ENCODE peak calls at places on chromosomes 16 and 17, in eight cellular contexts. O is HL-60, P is HFF-Myc, S is left lung, L is astrocyte, B is mesothelial cell of epicardium, D is activated B cell treated with CpG ODN at 0.5 μM for 24 hours, C is epithelial cell of esophagus. T is an unnamed sample.
A peak's percentile ranks its signal among the peaks of the same experiment; 100 is the strongest.

GRCh38 chr17:82876602-82877391 is 37.0 kb upstream of the ZNF750 start:
- DNase-seq in S (peak; percentile 87), B (no peak), O (no peak), D (no peak), C (peak; percentile 91), P (peak; percentile 29), L (peak; percentile 57), T (peak; percentile 38)

GRCh38 chr17:17913695-17914332 is 58.4 kb downstream of the TOM1L2 start:
- DNase-seq in P (peak; percentile 91), O (no peak), L (peak; percentile 84), C (peak; percentile 97), B (peak; percentile 50), S (peak; percentile 87), D (no peak), T (no peak)

GRCh38 chr16:48810803-48811453 is 200.9 kb upstream of the N4BP1 start:
- DNase-seq in L (no peak), B (no peak), S (peak; percentile 65), O (no peak), P (no peak), C (no peak), D (no peak), T (peak; percentile 70)

GRCh38 chr17:8825802-8826201 is 26.6 kb upstream of the MFSD6L start:
- DNase-seq in D (no peak), C (no peak), S (no peak), L (no peak), P (no peak), B (no peak), O (no peak), T (no peak)

GRCh38 chr17:49468827-49469385 is 26.2 kb upstream of the NGFR start:
- DNase-seq in O (no peak), P (no peak), C (no peak), L (no peak), D (no peak), B (no peak), S (no peak), T (no peak)

GRCh38 chr17:73610331-73610911 is 33.8 kb downstream of the SDK2 start:
- DNase-seq in B (no peak), L (no peak), D (no peak), O (no peak), S (no peak), C (no peak), P (no peak), T (no peak)

GRCh38 chr17:43085489-43085888 is 39.7 kb downstream of the BRCA1 start:
- DNase-seq in S (no peak), P (peak; percentile 16), B (no peak), L (peak; percentile 33), D (no peak), O (no peak), C (peak; percentile 5), T (no peak)

GRCh38 chr17:71503710-71504471 is 616.9 kb upstream of the SOX9 start:
- DNase-seq in O (no peak), P (no peak), L (peak; percentile 72), D (no peak), C (no peak), B (no peak), S (no peak), T (no peak)

GRCh38 chr17:7633093-7633492 is 3.2 kb downstream of the SHBG start:
- DNase-seq in D (no peak), O (no peak), P (no peak), B (no peak), C (no peak), L (no peak), S (no peak), T (no peak)

GRCh38 chr16:22726868-22727267 is 87.1 kb upstream of the HS3ST2 start:
- DNase-seq in P (no peak), L (no peak), D (no peak), B (no peak), S (no peak), O (no peak), C (peak; percentile 26), T (no peak)

GRCh38 chr17:79080349-79080748 is 5.7 kb downstream of the ENGASE start:
- DNase-seq in O (no peak), B (no peak), C (no peak), P (no peak), D (no peak), S (no peak), L (no peak), T (no peak)

GRCh38 chr17:77771145-77771544 is 187.4 kb upstream of the TNRC6C start:
- DNase-seq in C (no peak), P (no peak), B (no peak), D (no peak), S (no peak), L (no peak), O (no peak), T (no peak)

GRCh38 chr16:58452640-58453039 is 47.3 kb upstream of the NDRG4 start:
- DNase-seq in S (no peak), D (no peak), O (no peak), C (no peak), P (no peak), B (no peak), L (no peak), T (no peak)

GRCh38 chr17:45719335-45720071 is 64.6 kb upstream of the CRHR1 start:
- DNase-seq in S (no peak), D (no peak), O (no peak), C (peak; percentile 74), L (peak; percentile 83), P (peak; percentile 41), B (no peak), T (no peak)
- TF ChIP-seq CTCF in S (no peak), D (no peak), O (no peak), C (peak; percentile 60), L (peak; percentile 64), P (peak; percentile 48), B (peak; percentile 31), T (peak; percentile 48)

GRCh38 chr17:76547642-76548202 is 7.9 kb downstream of the PRCD start:
- DNase-seq in D (no peak), C (no peak), B (no peak), O (no peak), S (no peak), L (no peak), P (no peak), T (no peak)
- TF ChIP-seq CTCF in D (no peak), C (no peak), B (no peak), O (no peak), S (no peak), L (no peak), P (no peak), T (no peak)

GRCh38 chr17:44967026-44967906 is 837 bp downstream of the C1QL1 start:
- DNase-seq in L (no peak), D (no peak), O (no peak), S (no peak), C (no peak), P (no peak), B (no peak), T (no peak)
- TF ChIP-seq CTCF in L (no peak), D (no peak), O (no peak), S (no peak), C (no peak), P (no peak), B (no peak), T (no peak)

GRCh38 chr17:60583008-60583407 is 17.0 kb upstream of the PPM1D start:
- DNase-seq in S (no peak), C (no peak), L (no peak), P (no peak), B (no peak), O (no peak), D (no peak), T (no peak)

GRCh38 chr17:60590075-60590474 is 9.9 kb upstream of the PPM1D start:
- DNase-seq in D (no peak), L (no peak), C (no peak), O (no peak), B (no peak), P (no peak), S (no peak), T (no peak)

GRCh38 chr17:60585887-60586286 is 14.1 kb upstream of the PPM1D start:
- DNase-seq in P (no peak), D (no peak), S (no peak), O (no peak), L (no peak), B (no peak), C (peak; percentile 69), T (no peak)

DNA sequence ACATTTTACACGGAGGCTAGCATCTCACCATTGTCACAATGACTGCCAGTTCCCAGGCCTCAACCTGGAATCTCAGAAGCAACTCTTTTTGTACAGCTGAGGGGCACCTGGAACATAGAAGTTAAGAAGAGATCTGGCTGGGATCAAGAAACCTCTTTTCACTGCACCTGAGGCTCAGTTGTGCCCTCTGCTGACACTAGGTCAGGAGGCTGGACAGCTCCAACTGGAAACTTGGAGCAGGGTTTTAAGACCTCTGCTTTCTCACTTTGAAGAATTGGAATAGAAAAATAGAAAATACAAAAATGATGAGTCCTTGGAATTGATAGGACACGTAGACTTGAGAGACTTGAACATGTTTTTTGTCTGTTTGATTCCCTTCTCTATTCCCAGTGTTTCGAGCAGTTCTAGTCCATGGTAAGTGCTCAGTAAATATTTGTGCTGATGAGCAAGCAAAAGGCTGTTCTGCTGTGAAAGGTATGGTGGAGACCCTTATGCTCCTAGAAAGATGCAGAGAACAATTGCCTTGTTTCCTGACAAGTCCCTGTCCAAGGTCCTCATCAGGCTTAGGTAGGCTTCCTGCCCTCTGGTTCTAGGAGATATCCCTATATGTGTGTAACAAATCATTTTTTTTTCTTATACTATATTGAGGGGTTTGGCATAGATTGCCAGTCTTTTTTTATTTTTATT is 13.6 kb upstream of the PPM1D start:
- DNase-seq in S (no peak), D (no peak), C (no peak), L (no peak), B (no peak), P (no peak), O (no peak), T (no peak)
- TF ChIP-seq CTCF in S (no peak), D (no peak), C (peak; percentile 26), L (no peak), B (no peak), P (no peak), O (peak; percentile 4), T (peak; percentile 41)

DNA sequence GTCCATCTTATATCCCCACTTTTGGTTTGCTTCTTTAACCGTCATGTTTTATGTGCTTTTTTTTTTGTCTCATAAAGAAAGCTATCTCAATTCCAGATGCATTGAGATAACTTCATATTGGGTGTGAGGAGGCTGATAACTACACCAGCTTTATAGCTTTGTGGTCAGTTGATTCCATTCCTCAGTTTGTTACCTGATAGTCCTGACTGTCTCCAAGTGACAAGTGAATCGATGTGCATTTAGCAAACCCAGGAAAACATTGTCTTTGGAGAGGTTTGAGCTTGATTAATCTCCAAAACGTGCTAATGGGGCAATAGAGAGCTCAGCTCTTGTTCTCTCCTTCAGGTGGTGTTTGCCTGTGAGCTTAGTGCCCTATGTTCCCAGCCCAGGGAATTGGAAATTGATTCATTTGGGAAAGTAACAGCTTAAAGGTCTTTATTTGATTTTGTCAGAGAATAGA is 22.7 kb downstream of the HS3ST3B1 start:
- DNase-seq in L (no peak), S (no peak), B (no peak), O (no peak), D (no peak), C (no peak), P (no peak), T (no peak)
- TF ChIP-seq CTCF in L (no peak), S (no peak), B (no peak), O (no peak), D (no peak), C (no peak), P (no peak), T (no peak)